ENCODE peak calls at places on chromosomes 11 and 22, in four cellular contexts. One of them, this sample, is unnamed.

GRCh38 chr11:63833048-63833447 is 5.9 kb upstream of the MARK2 start:
- DNase-seq in HCEC 1CT: no peak
- DNase-seq in body of pancreas: no peak
- DNase-seq in activated gamma-delta T cell treated with anti-CD3 and anti-CD28 coated beads, Interleukin-2, amount 50 U/mL, for 16 hours: no peak
- DNase-seq in this sample: no peak

GRCh38 chr11:121841487-121842167 is 274.4 kb downstream of the BLID start:
- DNase-seq in HCEC 1CT: peak
- DNase-seq in body of pancreas: peak
- DNase-seq in activated gamma-delta T cell treated with anti-CD3 and anti-CD28 coated beads, Interleukin-2, amount 50 U/mL, for 16 hours: no peak
- DNase-seq in this sample: no peak

GRCh38 chr11:109309153-109309552 is 112.8 kb upstream of the C11orf87 start:
- DNase-seq in HCEC 1CT: no peak
- DNase-seq in body of pancreas: no peak
- DNase-seq in activated gamma-delta T cell treated with anti-CD3 and anti-CD28 coated beads, Interleukin-2, amount 50 U/mL, for 16 hours: no peak
- DNase-seq in this sample: no peak

GRCh38 chr11:115408036-115408911 is 95.9 kb downstream of the CADM1 start:
- DNase-seq in HCEC 1CT: no peak
- DNase-seq in body of pancreas: no peak
- DNase-seq in activated gamma-delta T cell treated with anti-CD3 and anti-CD28 coated beads, Interleukin-2, amount 50 U/mL, for 16 hours: no peak
- DNase-seq in this sample: no peak

GRCh38 chr11:25983280-25983679 is 348.6 kb upstream of the ANO3 start:
- DNase-seq in HCEC 1CT: no peak
- DNase-seq in body of pancreas: no peak
- DNase-seq in activated gamma-delta T cell treated with anti-CD3 and anti-CD28 coated beads, Interleukin-2, amount 50 U/mL, for 16 hours: no peak
- DNase-seq in this sample: no peak

GRCh38 chr11:14413307-14414072 is 54.5 kb upstream of the RRAS2 start:
- DNase-seq in HCEC 1CT: peak
- DNase-seq in body of pancreas: peak
- DNase-seq in activated gamma-delta T cell treated with anti-CD3 and anti-CD28 coated beads, Interleukin-2, amount 50 U/mL, for 16 hours: no peak
- DNase-seq in this sample: no peak

GRCh38 chr22:29044657-29045176 is 16.9 kb downstream of the C22orf31 start:
- DNase-seq in HCEC 1CT: peak
- DNase-seq in body of pancreas: no peak
- DNase-seq in activated gamma-delta T cell treated with anti-CD3 and anti-CD28 coated beads, Interleukin-2, amount 50 U/mL, for 16 hours: no peak
- DNase-seq in this sample: no peak

GRCh38 chr11:100855466-100856067 is 168.5 kb downstream of the ARHGAP42 start:
- DNase-seq in HCEC 1CT: peak
- DNase-seq in body of pancreas: no peak
- DNase-seq in activated gamma-delta T cell treated with anti-CD3 and anti-CD28 coated beads, Interleukin-2, amount 50 U/mL, for 16 hours: no peak
- DNase-seq in this sample: no peak

GRCh38 chr11:128342511-128343133 is 244.7 kb downstream of the ETS1 start:
- DNase-seq in HCEC 1CT: peak
- DNase-seq in body of pancreas: no peak
- DNase-seq in activated gamma-delta T cell treated with anti-CD3 and anti-CD28 coated beads, Interleukin-2, amount 50 U/mL, for 16 hours: no peak
- DNase-seq in this sample: peak

GRCh38 chr11:121711900-121712424 is 259.2 kb upstream of the SORL1-AS1 start:
- DNase-seq in HCEC 1CT: no peak
- DNase-seq in body of pancreas: no peak
- DNase-seq in activated gamma-delta T cell treated with anti-CD3 and anti-CD28 coated beads, Interleukin-2, amount 50 U/mL, for 16 hours: no peak
- DNase-seq in this sample: no peak

GRCh38 chr11:70477607-70478006 is 79.3 kb downstream of the CTTN start:
- DNase-seq in HCEC 1CT: no peak
- DNase-seq in body of pancreas: no peak
- DNase-seq in activated gamma-delta T cell treated with anti-CD3 and anti-CD28 coated beads, Interleukin-2, amount 50 U/mL, for 16 hours: no peak
- DNase-seq in this sample: no peak

GRCh38 chr22:31533391-31533790 is 37.1 kb downstream of the SFI1 start:
- DNase-seq in HCEC 1CT: no peak
- DNase-seq in body of pancreas: no peak
- DNase-seq in activated gamma-delta T cell treated with anti-CD3 and anti-CD28 coated beads, Interleukin-2, amount 50 U/mL, for 16 hours: no peak
- DNase-seq in this sample: no peak

GRCh38 chr11:1228183-1228821 is 5.4 kb downstream of the MUC5B start:
- DNase-seq in HCEC 1CT: no peak
- DNase-seq in body of pancreas: peak
- DNase-seq in activated gamma-delta T cell treated with anti-CD3 and anti-CD28 coated beads, Interleukin-2, amount 50 U/mL, for 16 hours: no peak
- DNase-seq in this sample: no peak

GRCh38 chr22:24009227-24010017 is 1.7 kb upstream of the CABIN1 start:
- DNase-seq in HCEC 1CT: no peak
- DNase-seq in body of pancreas: no peak
- DNase-seq in activated gamma-delta T cell treated with anti-CD3 and anti-CD28 coated beads, Interleukin-2, amount 50 U/mL, for 16 hours: no peak
- DNase-seq in this sample: no peak

GRCh38 chr11:15519124-15519791 is 404.5 kb downstream of the INSC start:
- DNase-seq in HCEC 1CT: no peak
- DNase-seq in body of pancreas: no peak
- DNase-seq in activated gamma-delta T cell treated with anti-CD3 and anti-CD28 coated beads, Interleukin-2, amount 50 U/mL, for 16 hours: no peak
- DNase-seq in this sample: no peak

GRCh38 chr22:23751441-23751996 is 607 bp upstream of the ZNF70 start:
- DNase-seq in HCEC 1CT: no peak
- DNase-seq in body of pancreas: peak
- DNase-seq in activated gamma-delta T cell treated with anti-CD3 and anti-CD28 coated beads, Interleukin-2, amount 50 U/mL, for 16 hours: no peak
- DNase-seq in this sample: peak

GRCh38 chr11:85759915-85760314 is 51.0 kb downstream of the SYTL2 start:
- DNase-seq in HCEC 1CT: peak
- DNase-seq in body of pancreas: no peak
- DNase-seq in activated gamma-delta T cell treated with anti-CD3 and anti-CD28 coated beads, Interleukin-2, amount 50 U/mL, for 16 hours: no peak
- DNase-seq in this sample: no peak

This sample was measured in stimulated activated CD8-positive, alpha-beta memory T cell treated with anti-CD3 and anti-CD28 coated beads, Interleukin-7, amount 100 ng/mL, for 4 hours.